ENCODE peak calls at places on chromosome 19, in ten cellular contexts. T is M059J; A is activated CD4-positive, alpha-beta T cell treated with anti-CD3 and anti-CD28 coated beads for 24 hours; U is fibroblast of villous mesenchyme; F is GM23338; P is neural crest cell; S is T-helper 2 cell; Z is KG1; Q is HFFc6; C is kidney tubule cell. N is an unnamed sample.

GRCh38 chr19:3420909-3421619 is 54.7 kb downstream of the NFIC start:
- DNase-seq in P (no peak), T (no peak), S (no peak), F (no peak), U (no peak), C (no peak), Q (no peak), A (no peak), Z (no peak), N (no peak)

GRCh38 chr19:19217110-19217509 is 5.4 kb downstream of the NCAN start:
- DNase-seq in P (no peak), F (peak), Z (no peak), A (no peak), C (peak), U (peak), Q (peak), T (peak), S (no peak), N (no peak)

GRCh38 chr19:46607441-46607841 is 6.3 kb downstream of the CALM3 start:
- DNase-seq in F (no peak), S (no peak), T (no peak), U (no peak), Z (no peak), C (no peak), A (no peak), P (no peak), Q (no peak), N (no peak)

GRCh38 chr19:4557971-4558941 is 1.2 kb downstream of the SEMA6B start:
- DNase-seq in F (peak), P (peak), U (no peak), S (no peak), C (peak), Q (no peak), T (no peak), Z (no peak), A (peak), N (peak)

GRCh38 chr19:2982983-2983350 is 5.6 kb downstream of the TLE6 start:
- DNase-seq in A (no peak), S (no peak), Q (peak), C (no peak), Z (no peak), T (peak), U (peak), F (no peak), P (no peak), N (peak)

GRCh38 chr19:17473041-17473440 is 2.7 kb downstream of the SLC27A1 start:
- DNase-seq in A (no peak), C (peak), U (peak), S (no peak), Z (no peak), Q (peak), T (peak), P (no peak), F (no peak), N (peak)

GRCh38 chr19:13689050-13689449 is 75.3 kb upstream of the MRI1 start:
- DNase-seq in Z (no peak), F (peak), Q (peak), U (peak), S (no peak), A (no peak), T (peak), C (no peak), P (peak), N (peak)

GRCh38 chr19:41936416-41936850 is 8.2 kb upstream of the ERFL start:
- DNase-seq in C (no peak), U (peak), A (no peak), Q (peak), S (peak), F (no peak), T (peak), P (no peak), Z (no peak), N (peak)

GRCh38 chr19:13401388-13401787 is 104.9 kb downstream of the CACNA1A start:
- DNase-seq in S (no peak), Q (peak), U (peak), P (no peak), F (peak), T (peak), Z (no peak), C (peak), A (no peak), N (peak)